ENCODE peak calls at places on chromosomes 2 and 18, in five cellular contexts. C, R, U, X and N are unnamed samples.

GRCh38 chr2:218257390-218257981 is 3.3 kb upstream of the GPBAR1 start:
- DNase-seq in C (no peak), R (no peak), U (peak; percentile 62), X (peak; percentile 56), N (peak; percentile 91)

GRCh38 chr18:48839819-48840490 is 110.8 kb downstream of the SMAD7 start:
- DNase-seq in C (no peak), R (no peak), U (no peak), X (no peak), N (no peak)

GRCh38 chr2:70553584-70554337 is at the start of gene TGFA:
- DNase-seq in C (peak; percentile 91), R (peak; percentile 66), U (peak; percentile 49), X (no peak), N (peak; percentile 81)

GRCh38 chr18:76524900-76525698 is 30.1 kb upstream of the ZNF516 start:
- DNase-seq in C (peak; percentile 59), R (no peak), U (no peak), X (no peak), N (peak; percentile 65)

GRCh38 chr2:187369471-187369870 is 78.6 kb downstream of the CALCRL start:
- DNase-seq in C (no peak), R (no peak), U (no peak), X (no peak), N (no peak)

GRCh38 chr18:25057491-25058050 is 294.4 kb downstream of the ZNF521 start:
- DNase-seq in C (no peak), R (no peak), U (no peak), X (no peak), N (no peak)

GRCh38 chr2:240576436-240577205 is 8.3 kb downstream of the RNPEPL1 start:
- DNase-seq in C (no peak), R (no peak), U (no peak), X (no peak), N (no peak)

GRCh38 chr2:191942114-191943103 is 95.5 kb upstream of the CAVIN2 start:
- DNase-seq in C (no peak), R (no peak), U (no peak), X (no peak), N (no peak)

GRCh38 chr2:165369131-165369935 is 100.2 kb upstream of the CSRNP3 start:
- DNase-seq in C (no peak), R (peak; percentile 9), U (no peak), X (no peak), N (peak; percentile 72)

GRCh38 chr2:240325654-240326031 is 109.8 kb upstream of the GPC1 start:
- DNase-seq in C (no peak), R (no peak), U (no peak), X (no peak), N (no peak)

GRCh38 chr2:68643011-68643873 is at the start of gene PROKR1:
- DNase-seq in C (no peak), R (no peak), U (peak; percentile 55), X (no peak), N (peak; percentile 83)

GRCh38 chr2:230956827-230957755 is 32.0 kb upstream of the GPR55 start:
- DNase-seq in C (no peak), R (no peak), U (no peak), X (peak; percentile 91), N (peak; percentile 72)

GRCh38 chr2:72035518-72036172 is 112.0 kb downstream of the CYP26B1 start:
- DNase-seq in C (no peak), R (no peak), U (peak; percentile 37), X (no peak), N (no peak)

GRCh38 chr18:79604913-79605235 is 74.7 kb upstream of the CTDP1 start:
- DNase-seq in C (no peak), R (no peak), U (no peak), X (no peak), N (no peak)

GRCh38 chr2:68741238-68741637 is 6.6 kb downstream of the ARHGAP25 start:
- DNase-seq in C (no peak), R (no peak), U (no peak), X (no peak), N (no peak)

GRCh38 chr18:21490745-21491144 is 109.8 kb downstream of the ESCO1 start:
- DNase-seq in C (no peak), R (no peak), U (no peak), X (no peak), N (no peak)

GRCh38 chr2:113181491-113182051 is 7.8 kb downstream of the PSD4 start:
- DNase-seq in C (no peak), R (no peak), U (no peak), X (no peak), N (no peak)

GRCh38 chr2:241272722-241273551 is 42.5 kb downstream of the HDLBP start:
- DNase-seq in C (no peak), R (no peak), U (peak; percentile 66), X (no peak), N (peak; percentile 64)

GRCh38 chr2:157257312-157258252 is at the start of gene GALNT5:
- DNase-seq in C (no peak), R (no peak), U (peak; percentile 47), X (no peak), N (peak; percentile 41)

GRCh38 chr2:33168973-33169372 is 222.2 kb downstream of the LTBP1 start:
- DNase-seq in C (no peak), R (no peak), U (no peak), X (no peak), N (no peak)

GRCh38 chr2:74908763-74909444 is 49.5 kb upstream of the POLE4 start:
- DNase-seq in C (peak; percentile 24), R (no peak), U (no peak), X (no peak), N (peak; percentile 73)

GRCh38 chr2:95760839-95761525 is 169.2 kb downstream of the TRIM43 start:
- DNase-seq in C (no peak), R (no peak), U (peak; percentile 13), X (no peak), N (no peak)

GRCh38 chr2:227509824-227510619 is 38.1 kb downstream of the AGFG1 start:
- DNase-seq in C (peak; percentile 18), R (no peak), U (no peak), X (no peak), N (peak; percentile 32)

GRCh38 chr18:5841518-5841917 is 53.8 kb downstream of the TMEM200C start:
- DNase-seq in C (no peak), R (no peak), U (no peak), X (no peak), N (no peak)

GRCh38 chr2:61952291-61952690 is 46.8 kb downstream of the COMMD1 start:
- DNase-seq in C (no peak), R (no peak), U (no peak), X (no peak), N (no peak)

GRCh38 chr2:120729410-120730052 is 6.1 kb upstream of the GLI2 start:
- DNase-seq in C (no peak), R (no peak), U (no peak), X (no peak), N (no peak)

DNA sequence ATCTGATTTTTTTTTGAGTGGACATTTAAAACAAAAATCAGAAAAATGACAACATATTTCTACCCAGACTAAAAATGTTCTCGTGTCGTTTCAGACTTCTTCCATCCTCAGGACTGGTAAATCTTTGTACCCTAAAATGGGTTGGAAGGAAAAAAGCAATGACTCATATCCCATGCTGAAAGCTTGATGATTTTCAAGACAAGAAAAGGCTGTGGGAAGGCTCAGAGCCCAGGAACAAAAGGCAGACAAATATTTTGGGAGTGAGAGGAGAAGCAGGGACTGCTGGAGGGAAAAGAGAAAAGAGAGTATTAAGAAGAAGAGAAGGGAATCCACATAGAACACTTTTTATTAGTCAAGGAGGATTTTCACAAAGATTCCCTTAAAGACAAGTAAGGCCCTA is 77.1 kb upstream of the CTAGE1 start:
- DNase-seq in C (no peak), R (no peak), U (no peak), X (no peak), N (no peak)
- TF ChIP-seq POLR2AphosphoS5 in C (no peak), R (no peak), U (no peak), X (no peak), N (no peak)

GRCh38 chr2:127906206-127906926 is 20.6 kb upstream of the AMMECR1L start:
- DNase-seq in C (no peak), R (no peak), U (peak; percentile 41), X (no peak), N (peak; percentile 55)

GRCh38 chr2:127909019-127909418 is 23.3 kb upstream of the AMMECR1L start:
- DNase-seq in C (peak; percentile 50), R (no peak), U (no peak), X (no peak), N (peak; percentile 47)

GRCh38 chr2:127910415-127910814 is 24.7 kb upstream of the AMMECR1L start:
- DNase-seq in C (no peak), R (no peak), U (no peak), X (no peak), N (no peak)

GRCh38 chr2:127913808-127914457 is 28.2 kb upstream of the AMMECR1L start:
- DNase-seq in C (no peak), R (no peak), U (no peak), X (no peak), N (no peak)

GRCh38 chr2:127911737-127912136 is 26.0 kb upstream of the AMMECR1L start:
- DNase-seq in C (no peak), R (no peak), U (no peak), X (no peak), N (no peak)
- TF ChIP-seq CREB1 in C (no peak), R (no peak), U (no peak), X (no peak), N (no peak)

GRCh38 chr2:43139501-43139900 is 86.9 kb downstream of the ZFP36L2 start:
- DNase-seq in C (no peak), R (no peak), U (no peak), X (no peak), N (no peak)

GRCh38 chr2:43136862-43137261 is 89.5 kb downstream of the ZFP36L2 start:
- DNase-seq in C (no peak), R (no peak), U (no peak), X (no peak), N (no peak)

GRCh38 chr2:43142921-43143438 is 83.4 kb downstream of the ZFP36L2 start:
- DNase-seq in C (peak; percentile 78), R (no peak), U (peak; percentile 53), X (no peak), N (no peak)

GRCh38 chr2:43138441-43138840 is 88.0 kb downstream of the ZFP36L2 start:
- DNase-seq in C (no peak), R (no peak), U (no peak), X (no peak), N (no peak)

DNA sequence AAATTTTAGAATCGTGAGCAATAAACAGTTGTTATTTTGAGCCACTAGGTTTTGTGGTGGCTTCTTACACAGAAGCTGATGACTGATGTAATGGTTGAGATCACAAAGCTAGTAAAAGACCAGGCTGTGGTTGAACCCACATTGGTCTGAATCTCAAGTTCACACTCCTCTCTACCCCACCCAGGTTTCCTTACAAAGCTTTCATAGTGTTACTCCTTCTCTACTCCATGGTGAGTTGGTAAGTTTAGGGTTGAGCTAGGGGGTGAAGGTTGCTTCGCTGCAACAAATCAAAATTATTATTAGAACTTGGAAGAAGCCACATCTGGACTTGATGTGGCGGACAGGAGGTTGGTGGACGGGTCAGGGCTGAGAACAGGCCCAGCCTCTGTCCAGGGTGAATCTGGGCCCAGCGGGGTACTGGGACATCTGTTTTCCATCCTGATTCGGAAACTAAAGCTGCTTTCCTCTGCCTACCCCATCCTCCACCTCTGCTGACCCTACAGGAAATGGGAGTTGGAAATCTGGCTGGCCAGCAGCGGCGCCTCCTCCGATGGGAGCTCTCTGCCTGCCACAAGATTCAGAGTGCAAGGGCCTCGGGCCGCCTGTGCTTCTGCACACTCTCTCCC is 86.3 kb downstream of the ZFP36L2 start:
- DNase-seq in C (no peak), R (no peak), U (no peak), X (no peak), N (no peak)
- TF ChIP-seq POLR2AphosphoS5 in C (no peak), R (peak; percentile 15), U (no peak), X (no peak), N (no peak)

GRCh38 chr2:21392660-21393059 is 268.9 kb downstream of the TDRD15 start:
- DNase-seq in C (no peak), R (no peak), U (no peak), X (no peak), N (no peak)

GRCh38 chr2:21396252-21396651 is 272.5 kb downstream of the TDRD15 start:
- DNase-seq in C (no peak), R (no peak), U (no peak), X (no peak), N (no peak)

GRCh38 chr2:21395366-21395765 is 271.6 kb downstream of the TDRD15 start:
- DNase-seq in C (peak; percentile 35), R (no peak), U (no peak), X (no peak), N (peak; percentile 4)
- TF ChIP-seq CREB1 in C (no peak), R (no peak), U (no peak), X (no peak), N (no peak)